ENCODE peak calls at places on chromosomes 11 and 22, in eight cellular contexts. V, L, K, N, G, T, H and B are unnamed samples.

GRCh38 chr11:125270711-125271110 is 106.2 kb downstream of the PKNOX2 start:
- DNase-seq in H (no peak), K (no peak), N (no peak), L (no peak), G (no peak), V (no peak), T (no peak), B (no peak)

GRCh38 chr11:70504246-70505020 is 106.1 kb downstream of the CTTN start:
- DNase-seq in L (no peak), N (no peak), V (no peak), T (no peak), H (no peak), K (no peak), G (no peak), B (no peak)

GRCh38 chr11:80365315-80365714 is 924.5 kb upstream of the TENM4 start:
- DNase-seq in G (no peak), H (no peak), T (no peak), L (no peak), K (no peak), N (no peak), V (no peak), B (peak)

GRCh38 chr11:65310215-65310614 is 4.5 kb upstream of the CDC42EP2 start:
- DNase-seq in V (no peak), H (no peak), L (no peak), G (no peak), K (no peak), N (no peak), T (no peak), B (no peak)

GRCh38 chr11:75144716-75145014 is 6.2 kb upstream of the SLCO2B1 start:
- DNase-seq in G (no peak), L (no peak), N (no peak), V (no peak), T (no peak), H (no peak), K (no peak), B (no peak)

GRCh38 chr11:9565822-9566560 is 7.5 kb upstream of the WEE1 start:
- DNase-seq in N (peak), L (peak), K (peak), H (peak), T (peak), V (no peak), G (peak), B (peak)

GRCh38 chr11:63427971-63428508 is 58.5 kb downstream of the SLC22A9 start:
- DNase-seq in K (no peak), N (no peak), L (peak), G (no peak), T (no peak), V (no peak), H (no peak), B (no peak)

GRCh38 chr22:40533712-40534378 is 102.7 kb downstream of the MRTFA start:
- DNase-seq in N (peak), V (no peak), T (no peak), H (no peak), G (peak), L (no peak), K (peak), B (peak)

GRCh38 chr11:94623120-94623735 is 56.1 kb downstream of the PIWIL4 start:
- DNase-seq in L (peak), T (peak), N (peak), G (peak), H (peak), V (no peak), K (peak), B (peak)

GRCh38 chr11:76752321-76753175 is 30.6 kb upstream of the TSKU start:
- DNase-seq in T (peak), H (no peak), V (no peak), K (peak), L (no peak), N (peak), G (no peak), B (no peak)

GRCh38 chr22:31538815-31539214 is 42.5 kb downstream of the SFI1 start:
- DNase-seq in L (no peak), T (no peak), H (no peak), G (peak), N (no peak), K (no peak), V (no peak), B (peak)

GRCh38 chr11:9386086-9386485 is 1.6 kb downstream of the IPO7 start:
- DNase-seq in G (no peak), L (no peak), H (no peak), K (no peak), V (no peak), T (no peak), N (no peak), B (no peak)

GRCh38 chr11:64281957-64282770 is 2.3 kb downstream of the BAD start:
- DNase-seq in T (no peak), N (no peak), L (no peak), G (no peak), K (no peak), H (no peak), V (no peak), B (no peak)

GRCh38 chr22:37282385-37282677 is at the start of gene CYTH4:
- DNase-seq in T (no peak), K (no peak), H (no peak), L (no peak), N (peak), V (no peak), G (peak), B (peak)

GRCh38 chr22:32627091-32627490 is 152.5 kb downstream of the FBXO7 start:
- DNase-seq in L (no peak), K (no peak), H (no peak), G (no peak), T (no peak), N (no peak), V (no peak), B (no peak)

GRCh38 chr22:50326959-50327710 is at the start of gene DENND6B:
- DNase-seq in G (peak), T (no peak), K (peak), H (peak), V (peak), L (peak), N (no peak), B (peak)

GRCh38 chr11:113840932-113841664 is 34.3 kb downstream of the USP28 start:
- DNase-seq in G (no peak), K (no peak), N (no peak), T (no peak), L (no peak), V (no peak), H (no peak), B (no peak)

GRCh38 chr11:99015634-99016454 is 4.9 kb upstream of the CNTN5 start:
- DNase-seq in T (no peak), K (peak), N (no peak), L (no peak), G (peak), V (no peak), H (no peak), B (peak)

GRCh38 chr11:125807909-125808308 is 20.0 kb downstream of the PATE3 start:
- DNase-seq in N (no peak), T (no peak), H (no peak), L (no peak), K (no peak), G (no peak), V (no peak), B (no peak)

GRCh38 chr22:43274595-43275240 is 68.5 kb downstream of the SCUBE1 start:
- DNase-seq in G (no peak), K (no peak), H (no peak), N (no peak), T (no peak), L (no peak), V (no peak), B (no peak)

GRCh38 chr11:71209656-71210055 is 42.7 kb downstream of the SHANK2 start:
- DNase-seq in G (no peak), H (no peak), K (no peak), T (no peak), N (no peak), V (no peak), L (no peak), B (no peak)

GRCh38 chr22:48444320-48445112 is 1383.2 kb downstream of the BRD1 start:
- DNase-seq in G (no peak), L (no peak), V (no peak), K (no peak), T (no peak), N (no peak), H (no peak), B (peak)

GRCh38 chr11:69818243-69819108 is 740 bp downstream of the FGF3 start:
- DNase-seq in H (no peak), K (no peak), V (no peak), L (peak), T (no peak), N (no peak), G (no peak), B (no peak)

GRCh38 chr11:128302425-128303186 is 284.8 kb downstream of the ETS1 start:
- DNase-seq in L (no peak), G (peak), N (no peak), H (no peak), K (no peak), V (no peak), T (no peak), B (peak)

GRCh38 chr11:73875840-73876239 is 806 bp downstream of the COA4 start:
- DNase-seq in V (no peak), K (no peak), G (no peak), L (peak), N (no peak), H (no peak), T (no peak), B (no peak)

GRCh38 chr11:1337647-1338007 is 28.2 kb upstream of the TOLLIP start:
- DNase-seq in H (no peak), T (no peak), G (no peak), L (no peak), K (no peak), N (no peak), V (no peak), B (no peak)

GRCh38 chr11:108007819-108008218 is 879 bp upstream of the CUL5 start:
- DNase-seq in G (no peak), K (no peak), V (no peak), T (no peak), N (no peak), L (no peak), H (no peak), B (no peak)

GRCh38 chr11:123494195-123495050 is 64.4 kb downstream of the GRAMD1B start:
- DNase-seq in L (no peak), H (no peak), T (no peak), K (no peak), G (no peak), V (no peak), N (no peak), B (no peak)

GRCh38 chr11:850777-851762 is 8.4 kb downstream of the TSPAN4 start:
- DNase-seq in N (peak), K (no peak), V (no peak), H (no peak), L (peak), G (no peak), T (no peak), B (peak)

GRCh38 chr11:68432874-68433273 is 27.7 kb upstream of the PPP6R3 start:
- DNase-seq in L (no peak), N (no peak), H (no peak), V (no peak), K (no peak), G (no peak), T (no peak), B (no peak)